ENCODE peak calls at places on chromosomes 3 and 15, in seven cellular contexts. J is NCI-H510A treated with DMSO at 0.1 percent for 48 hours, S is suprapubic skin, N is HTR-8/SVneo, A is right atrium auricular region, E is amniotic epithelial cell, R is T-helper 1 cell. F is an unnamed sample.
A peak's percentile ranks its signal among the peaks of the same experiment; 100 is the strongest.

GRCh38 chr3:195823286-195823685 is 11.6 kb upstream of the MUC4 start:
- DNase-seq in A (no peak), J (no peak), N (no peak), S (no peak), R (no peak), E (no peak), F (no peak)

GRCh38 chr15:29939404-29939803 is 117.1 kb upstream of the TJP1 start:
- DNase-seq in E (peak; percentile 59), S (no peak), A (no peak), R (no peak), N (no peak), J (no peak), F (no peak)

GRCh38 chr15:31102374-31103342 is 1.1 kb upstream of the TRPM1 start:
- DNase-seq in A (peak; percentile 54), R (no peak), E (no peak), N (no peak), J (no peak), S (no peak), F (no peak)

GRCh38 chr3:46670891-46671427 is 22.5 kb downstream of the ALS2CL start:
- DNase-seq in N (no peak), J (no peak), E (no peak), S (peak; percentile 58), A (no peak), R (peak; percentile 1), F (no peak)

GRCh38 chr15:48577495-48577894 is 68.0 kb downstream of the FBN1 start:
- DNase-seq in J (no peak), R (no peak), S (no peak), A (no peak), N (no peak), E (no peak), F (no peak)

GRCh38 chr3:14976317-14976716 is 28.9 kb downstream of the NR2C2 start:
- DNase-seq in E (no peak), N (no peak), S (no peak), J (no peak), R (no peak), A (no peak), F (no peak)

GRCh38 chr3:18669374-18669773 is 244.2 kb upstream of the SATB1 start:
- DNase-seq in S (no peak), A (no peak), J (no peak), E (no peak), N (no peak), R (no peak), F (no peak)

GRCh38 chr3:51777985-51778384 is 1.1 kb downstream of the IQCF6 start:
- DNase-seq in R (no peak), S (no peak), A (no peak), E (no peak), N (no peak), J (peak; percentile 4), F (no peak)

GRCh38 chr3:107761391-107761790 is 238.6 kb downstream of the BBX start:
- DNase-seq in J (no peak), A (no peak), S (no peak), E (no peak), N (no peak), R (no peak), F (no peak)

GRCh38 chr3:16085884-16086608 is 88.4 kb upstream of the GALNT15 start:
- DNase-seq in S (no peak), R (no peak), A (peak; percentile 63), E (no peak), N (no peak), J (no peak), F (no peak)

GRCh38 chr3:102206506-102207145 is 228.2 kb upstream of the ZPLD1 start:
- DNase-seq in N (no peak), S (no peak), R (no peak), A (peak; percentile 92), J (no peak), E (peak; percentile 70), F (no peak)

GRCh38 chr15:95262866-95263564 is 1031.7 kb downstream of the MCTP2 start:
- DNase-seq in J (no peak), S (no peak), R (no peak), N (no peak), E (peak; percentile 89), A (no peak), F (no peak)

GRCh38 chr3:193665370-193665989 is 72.5 kb downstream of the OPA1 start:
- DNase-seq in A (no peak), S (no peak), R (no peak), N (no peak), J (peak; percentile 35), E (peak; percentile 59), F (no peak)

F was measured in naive thymus-derived CD8-positive, alpha-beta T cell.